ENCODE peak calls at places on chromosomes 16 and 17, in nine cellular contexts. N is activated T-helper 1 cell treated with Interleukin-2 at 50 U/mL for 16 hours; W is NCI-H460; T is activated naive CD4-positive, alpha-beta T cell treated with anti-CD3 and anti-CD28 coated beads for 36 hours; X is GM03348; V is substantia nigra; Z is Peyer's patch; R is stimulated activated CD4-positive, alpha-beta T cell treated with anti-CD3 and anti-CD28 coated beads, Interleukin-1b, Interleukin-23, amount 100 ng/mL, for 48 hours; E is PC-3. L is an unnamed sample.

GRCh38 chr17:76384222-76384986 is at the start of gene SPHK1:
- DNase-seq in N (no peak), W (peak), T (peak), X (peak), V (peak), Z (peak), R (peak), E (peak), L (peak)

GRCh38 chr17:75468311-75468754 is 11.9 kb downstream of the TMEM94 start:
- DNase-seq in N (no peak), W (no peak), T (no peak), X (no peak), V (no peak), Z (no peak), R (no peak), E (no peak), L (no peak)

GRCh38 chr17:7557825-7558543 is 566 bp upstream of the TNFSF13 start:
- DNase-seq in N (no peak), W (no peak), T (peak), X (peak), V (peak), Z (peak), R (no peak), E (peak), L (peak)

GRCh38 chr16:69520800-69521602 is 44.8 kb upstream of the NFAT5 start:
- DNase-seq in N (no peak), W (no peak), T (peak), X (no peak), V (no peak), Z (no peak), R (peak), E (no peak), L (no peak)

GRCh38 chr17:39094607-39095308 is 56.7 kb downstream of the PLXDC1 start:
- DNase-seq in N (peak), W (no peak), T (no peak), X (no peak), V (no peak), Z (peak), R (no peak), E (no peak), L (no peak)

GRCh38 chr17:55530064-55530463 is 18.8 kb upstream of the SMIM36 start:
- DNase-seq in N (no peak), W (no peak), T (no peak), X (no peak), V (no peak), Z (no peak), R (no peak), E (no peak), L (no peak)

GRCh38 chr17:74601944-74602572 is 10.0 kb upstream of the CD300LD start:
- DNase-seq in N (no peak), W (peak), T (peak), X (peak), V (no peak), Z (no peak), R (peak), E (peak), L (peak)

GRCh38 chr17:39714234-39714633 is 14.4 kb downstream of the ERBB2 start:
- DNase-seq in N (no peak), W (no peak), T (no peak), X (no peak), V (no peak), Z (no peak), R (no peak), E (no peak), L (no peak)

GRCh38 chr16:18933501-18933900 is 7.3 kb upstream of the SMG1 start:
- DNase-seq in N (no peak), W (no peak), T (no peak), X (no peak), V (no peak), Z (no peak), R (no peak), E (no peak), L (no peak)

GRCh38 chr16:1527836-1528811 is 5.3 kb upstream of the TMEM204 start:
- DNase-seq in N (no peak), W (no peak), T (no peak), X (no peak), V (no peak), Z (no peak), R (no peak), E (no peak), L (peak)

GRCh38 chr17:48429638-48430586 is at the start of gene SKAP1:
- DNase-seq in N (peak), W (no peak), T (peak), X (no peak), V (no peak), Z (peak), R (peak), E (no peak), L (no peak)

GRCh38 chr17:376936-377863 is 24.6 kb upstream of the RPH3AL start:
- DNase-seq in N (no peak), W (peak), T (no peak), X (peak), V (no peak), Z (no peak), R (no peak), E (no peak), L (no peak)

GRCh38 chr17:57672971-57673370 is 72.1 kb downstream of the CCDC182 start:
- DNase-seq in N (no peak), W (no peak), T (no peak), X (no peak), V (no peak), Z (no peak), R (no peak), E (no peak), L (no peak)

GRCh38 chr17:77498875-77499698 is 358.3 kb downstream of the SEC14L1 start:
- DNase-seq in N (no peak), W (no peak), T (peak), X (no peak), V (no peak), Z (no peak), R (no peak), E (no peak), L (no peak)

GRCh38 chr17:51045616-51046526 is 74.8 kb downstream of the SPAG9 start:
- DNase-seq in N (no peak), W (no peak), T (no peak), X (peak), V (no peak), Z (no peak), R (no peak), E (no peak), L (no peak)

GRCh38 chr17:74361613-74362391 is at the start of gene BTBD17:
- DNase-seq in N (no peak), W (peak), T (peak), X (peak), V (peak), Z (peak), R (no peak), E (peak), L (peak)

GRCh38 chr17:21296097-21297025 is 11.8 kb downstream of the MAP2K3 start:
- DNase-seq in N (no peak), W (no peak), T (no peak), X (peak), V (no peak), Z (no peak), R (no peak), E (no peak), L (no peak)

GRCh38 chr16:75320435-75320834 is 69.0 kb upstream of the BCAR1 start:
- DNase-seq in N (no peak), W (no peak), T (no peak), X (peak), V (peak), Z (no peak), R (no peak), E (no peak), L (no peak)

GRCh38 chr17:48575066-48575582 is 3.0 kb downstream of the HOXB4 start:
- DNase-seq in N (no peak), W (no peak), T (no peak), X (no peak), V (no peak), Z (no peak), R (no peak), E (peak), L (peak)

GRCh38 chr17:28925912-28926365 is 23.1 kb upstream of the DHRS13 start:
- DNase-seq in N (peak), W (no peak), T (peak), X (peak), V (no peak), Z (peak), R (peak), E (peak), L (peak)

GRCh38 chr16:9665851-9666271 is 516.4 kb downstream of the GRIN2A start:
- DNase-seq in N (no peak), W (no peak), T (no peak), X (no peak), V (no peak), Z (no peak), R (no peak), E (peak), L (no peak)

GRCh38 chr17:43461185-43461584 is 22.6 kb upstream of the DHX8 start:
- DNase-seq in N (no peak), W (no peak), T (no peak), X (no peak), V (no peak), Z (no peak), R (no peak), E (no peak), L (no peak)

GRCh38 chr17:266219-266618 is 84.8 kb upstream of the DOC2B start:
- DNase-seq in N (no peak), W (no peak), T (no peak), X (no peak), V (no peak), Z (peak), R (no peak), E (no peak), L (no peak)

GRCh38 chr16:48451323-48451722 is 66.1 kb upstream of the SIAH1 start:
- DNase-seq in N (no peak), W (no peak), T (no peak), X (no peak), V (no peak), Z (no peak), R (no peak), E (no peak), L (no peak)

GRCh38 chr17:55872374-55872773 is 121.5 kb downstream of the PCTP start:
- DNase-seq in N (no peak), W (no peak), T (no peak), X (no peak), V (no peak), Z (no peak), R (no peak), E (no peak), L (no peak)

GRCh38 chr16:31365131-31365865 is 10.3 kb downstream of the ITGAX start:
- DNase-seq in N (no peak), W (no peak), T (no peak), X (no peak), V (no peak), Z (no peak), R (no peak), E (no peak), L (no peak)

GRCh38 chr16:66295761-66296546 is 70.5 kb upstream of the CDH5 start:
- DNase-seq in N (no peak), W (no peak), T (no peak), X (no peak), V (no peak), Z (no peak), R (no peak), E (no peak), L (no peak)

GRCh38 chr16:28974007-28974436 is 556 bp upstream of the SPNS1 start:
- DNase-seq in N (no peak), W (peak), T (peak), X (peak), V (no peak), Z (peak), R (no peak), E (peak), L (peak)

GRCh38 chr16:90057738-90058173 is 19.4 kb downstream of the PRDM7 start:
- DNase-seq in N (no peak), W (no peak), T (no peak), X (peak), V (no peak), Z (no peak), R (peak), E (peak), L (no peak)

GRCh38 chr16:58366247-58367031 is 25.8 kb upstream of the GINS3 start:
- DNase-seq in N (no peak), W (peak), T (no peak), X (no peak), V (no peak), Z (no peak), R (peak), E (peak), L (peak)

GRCh38 chr17:80106176-80106575 is 4.8 kb downstream of the GAA start:
- DNase-seq in N (no peak), W (no peak), T (no peak), X (no peak), V (no peak), Z (no peak), R (no peak), E (no peak), L (no peak)

GRCh38 chr16:56450275-56450889 is 750 bp downstream of the NUDT21 start:
- DNase-seq in N (no peak), W (no peak), T (peak), X (peak), V (no peak), Z (no peak), R (no peak), E (no peak), L (peak)

GRCh38 chr17:40399185-40399584 is 18.5 kb downstream of the TOP2A start:
- DNase-seq in N (no peak), W (peak), T (no peak), X (peak), V (no peak), Z (no peak), R (no peak), E (peak), L (no peak)

GRCh38 chr17:82289822-82290541 is 16.5 kb upstream of the CSNK1D start:
- DNase-seq in N (no peak), W (no peak), T (no peak), X (no peak), V (no peak), Z (no peak), R (no peak), E (no peak), L (no peak)

GRCh38 chr16:73064996-73065349 is 17.0 kb upstream of the ZFHX3 start:
- DNase-seq in N (no peak), W (no peak), T (no peak), X (peak), V (no peak), Z (no peak), R (no peak), E (no peak), L (no peak)

GRCh38 chr16:86082400-86083030 is 183.6 kb downstream of the IRF8 start:
- DNase-seq in N (no peak), W (no peak), T (no peak), X (no peak), V (no peak), Z (no peak), R (no peak), E (no peak), L (no peak)

GRCh38 chr17:81429813-81430510 is 34.7 kb downstream of the BAHCC1 start:
- DNase-seq in N (no peak), W (no peak), T (no peak), X (peak), V (no peak), Z (no peak), R (no peak), E (no peak), L (no peak)

GRCh38 chr16:24499193-24499814 is 40.1 kb upstream of the RBBP6 start:
- DNase-seq in N (no peak), W (peak), T (peak), X (peak), V (no peak), Z (no peak), R (no peak), E (peak), L (peak)

GRCh38 chr17:40915199-40915661 is 22.2 kb downstream of the KRT23 start:
- DNase-seq in N (no peak), W (peak), T (no peak), X (peak), V (no peak), Z (no peak), R (no peak), E (peak), L (peak)